ENCODE peak calls at places on chromosomes 11 and 22, in eight cellular contexts. C is Right ventricle myocardium inferior, R is left colon, Y is colonic mucosa, Z is chondrocyte, W is CD14-positive monocyte, J is Calu3, I is iris pigment epithelial cell. Q is an unnamed sample.

GRCh38 chr11:109426442-109426841 is 4.5 kb downstream of the C11orf87 start:
- DNase-seq in R (no peak), W (no peak), I (peak), Z (no peak), J (no peak), Y (no peak), C (no peak), Q (no peak)

GRCh38 chr11:69144316-69144715 is 11.4 kb upstream of the SMIM38 start:
- DNase-seq in C (no peak), J (no peak), W (no peak), Y (no peak), I (no peak), R (no peak), Z (no peak), Q (no peak)

GRCh38 chr22:42387631-42388030 is 44.6 kb downstream of the NFAM1 start:
- DNase-seq in R (no peak), Y (no peak), J (no peak), C (peak), W (no peak), I (no peak), Z (no peak), Q (no peak)

GRCh38 chr22:46107089-46107664 is 43.1 kb upstream of the PPARA start:
- DNase-seq in Y (no peak), W (no peak), J (no peak), Z (no peak), I (no peak), R (peak), C (no peak), Q (peak)

GRCh38 chr22:37232140-37232998 is 11.7 kb downstream of the RAC2 start:
- DNase-seq in I (no peak), J (no peak), W (peak), Y (no peak), R (no peak), C (no peak), Z (peak), Q (peak)

GRCh38 chr11:113401718-113402117 is 14.1 kb downstream of the ANKK1 start:
- DNase-seq in C (peak), Y (peak), R (peak), Z (no peak), I (no peak), J (peak), W (no peak), Q (peak)

GRCh38 chr22:22167791-22168189 is 76.8 kb upstream of the VPREB1 start:
- DNase-seq in C (no peak), Y (no peak), W (no peak), J (no peak), Z (no peak), R (no peak), I (no peak), Q (no peak)

GRCh38 chr22:31343235-31344191 is 2.6 kb downstream of the PATZ1 start:
- DNase-seq in W (no peak), Y (peak), I (no peak), J (peak), R (peak), Z (no peak), C (no peak), Q (peak)

GRCh38 chr11:130583866-130584265 is 135.4 kb downstream of the ADAMTS15 start:
- DNase-seq in C (no peak), W (no peak), Z (no peak), R (no peak), J (no peak), I (no peak), Y (no peak), Q (peak)

GRCh38 chr11:62839050-62840015 is at the start of gene WDR74:
- DNase-seq in R (peak), J (peak), C (peak), Z (peak), Y (peak), I (peak), W (peak), Q (peak)

GRCh38 chr11:126114486-126115252 is 52.0 kb upstream of the CDON start:
- DNase-seq in W (no peak), C (no peak), J (no peak), Z (no peak), R (no peak), I (no peak), Y (no peak), Q (no peak)

GRCh38 chr11:2314525-2315394 is 12.9 kb downstream of the TSPAN32 start:
- DNase-seq in R (peak), W (peak), C (peak), I (peak), Y (peak), J (no peak), Z (no peak), Q (peak)

GRCh38 chr11:107785401-107785800 is 73.2 kb downstream of the SLC35F2 start:
- DNase-seq in I (peak), J (no peak), Z (no peak), C (no peak), W (no peak), R (no peak), Y (no peak), Q (no peak)

GRCh38 chr11:35584321-35584720 is 33.9 kb upstream of the FJX1 start:
- DNase-seq in R (no peak), W (no peak), Z (no peak), J (no peak), I (peak), Y (no peak), C (no peak), Q (no peak)

GRCh38 chr11:7690648-7691047 is 15.6 kb downstream of the OVCH2 start:
- DNase-seq in J (no peak), W (no peak), R (no peak), C (no peak), I (no peak), Y (no peak), Z (no peak), Q (no peak)

GRCh38 chr11:130598433-130598832 is 150.0 kb downstream of the ADAMTS15 start:
- DNase-seq in R (no peak), W (no peak), I (no peak), J (no peak), C (no peak), Y (no peak), Z (no peak), Q (peak)

GRCh38 chr22:41264408-41264941 is 21.5 kb downstream of the RANGAP1 start:
- DNase-seq in C (peak), W (no peak), Z (no peak), Y (no peak), I (no peak), R (no peak), J (no peak), Q (peak)

GRCh38 chr22:26853495-26853894 is 196.1 kb downstream of the MIAT start:
- DNase-seq in Y (no peak), I (no peak), R (no peak), W (no peak), J (no peak), C (no peak), Z (no peak), Q (no peak)

GRCh38 chr11:108790501-108791299 is 125.8 kb downstream of the DDX10 start:
- DNase-seq in Y (no peak), J (no peak), C (no peak), R (no peak), I (no peak), Z (no peak), W (no peak), Q (no peak)

GRCh38 chr22:33240901-33241300 is 182.7 kb upstream of the SYN3 start:
- DNase-seq in J (no peak), W (no peak), I (no peak), C (no peak), R (no peak), Y (no peak), Z (no peak), Q (no peak)

GRCh38 chr11:95699631-95700470 is 89.7 kb downstream of the FAM76B start:
- DNase-seq in C (no peak), J (no peak), Z (no peak), I (peak), Y (no peak), W (no peak), R (no peak), Q (no peak)

GRCh38 chr22:37383342-37383741 is 43.9 kb downstream of the ELFN2 start:
- DNase-seq in J (no peak), C (no peak), Z (no peak), Y (no peak), W (no peak), R (no peak), I (no peak), Q (no peak)

GRCh38 chr11:48107188-48107704 is 109.4 kb upstream of the OR4B1 start:
- DNase-seq in R (no peak), Z (no peak), C (no peak), Y (no peak), W (peak), I (no peak), J (no peak), Q (no peak)

GRCh38 chr11:68517121-68517741 is 56.7 kb downstream of the PPP6R3 start:
- DNase-seq in J (no peak), W (no peak), R (no peak), I (no peak), C (no peak), Z (no peak), Y (no peak), Q (no peak)

GRCh38 chr11:22558638-22559037 is 67.0 kb downstream of the FANCF start:
- DNase-seq in R (no peak), W (no peak), J (no peak), Y (no peak), C (no peak), Z (no peak), I (peak), Q (no peak)